ENCODE peak calls at places on chromosomes 13 and 19, in five cellular contexts. V is IMR-90, I is H1, H is mesendoderm, N is neuronal stem cell. A is an unnamed sample.

GRCh38 chr13:43238341-43239083 is 215.1 kb downstream of the DNAJC15 start:
- DNase-seq in V (no peak), I (no peak), H (peak), N (no peak), A (no peak)

GRCh38 chr13:45335397-45336024 is 5.5 kb downstream of the TPT1 start:
- DNase-seq in V (no peak), I (no peak), H (no peak), N (no peak), A (peak)

GRCh38 chr19:10289167-10289835 is 451 bp upstream of the ICAM5 start:
- DNase-seq in V (peak), I (peak), H (peak), N (no peak), A (peak)

GRCh38 chr19:664913-665443 is 2.0 kb upstream of the RNF126 start:
- DNase-seq in V (peak), I (peak), H (peak), N (peak), A (peak)

GRCh38 chr19:13974073-13974472 is 21.8 kb downstream of the DCAF15 start:
- DNase-seq in V (no peak), I (peak), H (peak), N (peak), A (no peak)

GRCh38 chr13:50646070-50646469 is 197.4 kb downstream of the DLEU7 start:
- DNase-seq in V (no peak), I (no peak), H (no peak), N (no peak), A (no peak)

GRCh38 chr13:73146705-73147104 is 87.9 kb downstream of the KLF5 start:
- DNase-seq in V (peak), I (peak), H (no peak), N (no peak), A (peak)

GRCh38 chr13:74171621-74172020 is 37.4 kb upstream of the KLF12 start:
- DNase-seq in V (no peak), I (no peak), H (no peak), N (no peak), A (no peak)

GRCh38 chr13:63438951-63439350 is 2023.3 kb upstream of the PCDH20 start:
- DNase-seq in V (no peak), I (no peak), H (peak), N (no peak), A (no peak)

GRCh38 chr19:39254539-39255345 is 6.1 kb upstream of the IFNL4 start:
- DNase-seq in V (no peak), I (no peak), H (no peak), N (no peak), A (no peak)

GRCh38 chr19:39253374-39254149 is 4.9 kb upstream of the IFNL4 start:
- DNase-seq in V (no peak), I (no peak), H (no peak), N (no peak), A (no peak)

GRCh38 chr19:39251081-39251480 is 2.4 kb upstream of the IFNL4 start:
- DNase-seq in V (no peak), I (no peak), H (peak), N (no peak), A (no peak)

GRCh38 chr19:39248806-39249205 is at the start of gene IFNL4:
- DNase-seq in V (no peak), I (no peak), H (no peak), N (no peak), A (no peak)

GRCh38 chr19:39252458-39252857 is 3.8 kb upstream of the IFNL4 start:
- DNase-seq in V (no peak), I (no peak), H (peak), N (no peak), A (no peak)
- H3K4me3 ChIP-seq in V (no peak), I (no peak), H (no peak), N (no peak), A (no peak)

DNA sequence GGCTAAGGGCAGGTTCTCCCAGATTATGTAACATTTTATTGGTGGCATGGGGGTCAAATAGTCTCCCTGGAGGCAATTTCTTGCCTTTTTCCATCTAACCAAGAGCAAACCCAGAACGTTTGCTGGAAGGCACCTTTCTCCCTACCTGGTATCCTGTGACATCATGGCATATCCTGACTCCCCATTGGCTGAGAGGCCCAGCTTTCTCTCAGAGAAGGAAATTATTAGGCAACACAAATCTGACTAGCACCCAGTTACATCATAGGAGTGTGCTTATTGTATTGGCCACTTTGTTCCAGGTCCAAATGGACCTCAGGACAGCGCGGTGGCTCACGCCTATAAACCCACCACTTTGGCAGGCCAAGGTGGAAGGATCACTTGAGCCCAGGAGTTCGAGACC is 13.0 kb downstream of the NTN5 start:
- DNase-seq in V (no peak), I (no peak), H (no peak), N (no peak), A (peak)
- H2BK15ac ChIP-seq in V (no peak), I (no peak), H (no peak), N (no peak), A (no peak)

GRCh38 chr19:40716031-40716654 is 543 bp downstream of the COQ8B start:
- DNase-seq in V (peak), I (peak), H (no peak), N (no peak), A (no peak)
- H3K4ac ChIP-seq in V (peak), I (no peak), H (no peak), N (no peak), A (peak)

GRCh38 chr13:40172878-40173277 is 493.6 kb downstream of the FOXO1 start:
- DNase-seq in V (no peak), I (no peak), H (no peak), N (no peak), A (no peak)
- H3K4me3 ChIP-seq in V (no peak), I (no peak), H (no peak), N (no peak), A (no peak)

GRCh38 chr19:16524991-16525734 is 17.1 kb downstream of the CHERP start:
- DNase-seq in V (no peak), I (no peak), H (no peak), N (no peak), A (no peak)
- H2BK15ac ChIP-seq in V (no peak), I (no peak), H (no peak), N (no peak), A (no peak)

DNA sequence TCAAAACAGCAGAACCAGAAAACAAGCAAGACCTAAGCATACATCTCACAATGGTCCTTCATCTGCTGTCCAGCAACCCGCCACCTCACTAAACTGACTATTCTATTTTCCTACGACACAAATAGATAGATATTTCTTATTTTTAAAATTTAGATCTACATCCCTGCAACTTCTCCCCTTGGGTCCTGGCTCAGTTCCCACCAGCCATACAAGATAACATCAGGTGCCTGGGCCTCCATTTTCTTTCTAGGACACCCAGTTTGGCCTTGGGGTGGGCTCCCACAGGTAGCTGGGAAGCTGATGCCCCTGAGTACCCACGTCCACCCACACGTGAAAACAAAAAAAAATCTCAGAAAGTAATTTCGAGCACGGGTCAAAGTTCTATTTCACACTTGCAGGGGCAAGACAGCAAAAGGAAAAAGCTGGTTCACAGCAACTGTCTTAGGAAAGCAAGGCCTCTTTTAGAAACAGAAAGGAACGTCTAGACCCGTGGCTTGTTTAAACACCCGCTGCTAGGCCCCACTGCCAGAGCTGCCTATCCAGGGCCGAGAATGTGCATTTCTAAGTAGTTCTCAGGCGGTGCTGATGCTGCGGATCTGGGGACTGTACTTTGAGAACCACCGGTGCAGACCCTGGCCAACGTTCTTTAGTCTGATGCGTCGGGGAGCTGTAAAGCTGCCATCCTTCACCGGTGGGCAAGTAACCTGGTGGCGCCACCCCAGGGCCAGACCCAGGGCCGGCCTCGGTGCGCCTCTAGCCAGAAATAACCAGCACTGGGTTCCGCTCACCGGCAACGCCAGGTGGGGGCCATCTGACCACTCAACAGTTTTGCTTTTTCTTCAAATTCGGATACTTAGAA is 47.3 kb downstream of the TGDS start:
- DNase-seq in V (peak), I (no peak), H (no peak), N (no peak), A (peak)
- H3K4ac ChIP-seq in V (peak), I (no peak), H (peak), N (no peak), A (peak)

GRCh38 chr19:51994048-51994644 is 7.5 kb upstream of the ZNF350 start:
- DNase-seq in V (no peak), I (no peak), H (peak), N (no peak), A (peak)
- H3K4me3 ChIP-seq in V (no peak), I (no peak), H (peak), N (no peak), A (no peak)

GRCh38 chr19:5023128-5023571 is 54.2 kb downstream of the KDM4B start:
- DNase-seq in V (no peak), I (no peak), H (no peak), N (no peak), A (no peak)
- H2BK15ac ChIP-seq in V (no peak), I (no peak), H (no peak), N (no peak), A (no peak)

A was measured in mesenchymal stem cell.